ENCODE peak calls at places on chromosomes 6 and 20, in four cellular contexts. One of them, this sample, is unnamed.

GRCh38 chr6:1654095-1654494 is 44.4 kb downstream of the FOXC1 start:
- DNase-seq in K562: no peak
- DNase-seq in GM12878: no peak
- DNase-seq in HepG2: no peak
- DNase-seq in this sample: no peak

GRCh38 chr6:42831237-42831636 is 48.2 kb upstream of the RPL7L1 start:
- DNase-seq in K562: no peak
- DNase-seq in HepG2: no peak
- DNase-seq in GM12878: no peak
- DNase-seq in this sample: no peak

GRCh38 chr6:123616016-123616415 is 20.7 kb downstream of the TRDN start:
- DNase-seq in K562: no peak
- DNase-seq in GM12878: no peak
- DNase-seq in HepG2: no peak
- DNase-seq in this sample: no peak

GRCh38 chr6:30463651-30464618 is 25.4 kb upstream of the HLA-E start:
- DNase-seq in GM12878: peak
- DNase-seq in K562: no peak
- DNase-seq in HepG2: peak
- DNase-seq in this sample: no peak

GRCh38 chr20:32894711-32895355 is 36.1 kb downstream of the EFCAB8 start:
- DNase-seq in GM12878: no peak
- DNase-seq in K562: no peak
- DNase-seq in HepG2: no peak
- DNase-seq in this sample: no peak

GRCh38 chr6:150267686-150268561 is 100.9 kb upstream of the IYD start:
- DNase-seq in K562: peak
- DNase-seq in HepG2: no peak
- DNase-seq in GM12878: no peak
- DNase-seq in this sample: no peak

GRCh38 chr6:142507065-142507464 is 205.3 kb downstream of the ADGRG6 start:
- DNase-seq in GM12878: no peak
- DNase-seq in HepG2: no peak
- DNase-seq in K562: no peak
- DNase-seq in this sample: no peak

GRCh38 chr20:4119854-4120209 is 104.5 kb upstream of the RNF24 start:
- DNase-seq in HepG2: no peak
- DNase-seq in GM12878: no peak
- DNase-seq in K562: no peak
- DNase-seq in this sample: no peak

GRCh38 chr6:111722220-111722731 is 116.6 kb upstream of the TRAF3IP2 start:
- DNase-seq in HepG2: no peak
- DNase-seq in K562: no peak
- DNase-seq in GM12878: no peak
- DNase-seq in this sample: no peak

GRCh38 chr20:4086771-4087677 is 71.7 kb upstream of the RNF24 start:
- DNase-seq in GM12878: no peak
- DNase-seq in HepG2: no peak
- DNase-seq in K562: no peak
- DNase-seq in this sample: no peak

GRCh38 chr20:25579081-25579770 is 6.1 kb downstream of the NINL start:
- DNase-seq in GM12878: no peak
- DNase-seq in K562: no peak
- DNase-seq in HepG2: peak
- DNase-seq in this sample: no peak

GRCh38 chr6:129029778-129030177 is 146.8 kb downstream of the LAMA2 start:
- DNase-seq in HepG2: no peak
- DNase-seq in GM12878: no peak
- DNase-seq in K562: no peak
- DNase-seq in this sample: no peak

GRCh38 chr6:125248136-125248535 is 53.6 kb downstream of the HDDC2 start:
- DNase-seq in GM12878: no peak
- DNase-seq in HepG2: no peak
- DNase-seq in K562: no peak
- DNase-seq in this sample: no peak

GRCh38 chr20:29079769-29080690 is 2177.4 kb upstream of the DEFB115 start:
- DNase-seq in HepG2: peak
- DNase-seq in GM12878: no peak
- DNase-seq in K562: peak
- DNase-seq in this sample: no peak

GRCh38 chr6:35190306-35190705 is 23.4 kb upstream of the SCUBE3 start:
- DNase-seq in HepG2: no peak
- DNase-seq in K562: no peak
- DNase-seq in GM12878: no peak
- DNase-seq in this sample: no peak

GRCh38 chr20:15760217-15760567 is 813.1 kb downstream of the KIF16B start:
- DNase-seq in HepG2: no peak
- DNase-seq in K562: no peak
- DNase-seq in GM12878: no peak
- DNase-seq in this sample: no peak

GRCh38 chr20:33273117-33273851 is 9.7 kb upstream of the BPIFB1 start:
- DNase-seq in HepG2: no peak
- DNase-seq in GM12878: no peak
- DNase-seq in K562: no peak
- DNase-seq in this sample: no peak

DNA sequence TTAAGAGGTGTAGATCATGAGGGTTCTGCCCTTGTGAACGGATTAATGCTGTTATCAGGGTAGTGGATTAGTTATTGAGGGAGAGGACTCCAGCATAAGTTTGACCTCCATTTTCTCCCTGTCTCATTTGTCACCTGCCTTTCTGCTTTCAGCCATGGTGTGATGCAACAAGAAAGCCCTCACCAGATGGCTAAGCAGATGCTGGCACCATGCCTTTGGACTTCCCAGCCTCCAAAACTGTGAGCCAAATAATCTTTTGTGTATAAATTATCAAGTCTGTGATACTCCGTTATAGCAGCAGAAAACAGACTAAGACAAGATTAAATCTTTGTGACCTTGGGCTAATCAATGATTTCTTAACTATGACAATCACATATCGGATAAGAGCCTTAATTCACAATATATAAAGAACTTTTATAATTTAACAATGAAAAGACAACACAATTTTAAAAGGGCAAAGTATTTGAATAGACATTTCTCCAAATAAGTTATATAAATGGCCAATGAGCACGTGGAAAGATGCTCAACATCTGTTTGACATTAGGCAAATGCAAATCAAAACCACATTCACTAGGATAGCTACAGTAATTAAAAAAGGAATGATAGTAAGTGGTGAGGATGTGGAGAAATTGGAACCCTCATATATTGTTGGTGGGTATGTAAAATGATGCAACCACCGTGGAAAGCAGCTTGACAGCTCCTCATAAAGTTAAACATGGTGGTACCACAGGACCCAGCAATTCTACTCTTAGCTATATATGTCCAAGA is 45.3 kb upstream of the IFNGR1 start:
- DNase-seq in K562: no peak
- DNase-seq in GM12878: no peak
- DNase-seq in HepG2: no peak
- DNase-seq in this sample: no peak
- TF ChIP-seq TARDBP in K562: no peak
- TF ChIP-seq TARDBP in GM12878: no peak
- TF ChIP-seq TARDBP in HepG2: no peak
- TF ChIP-seq TARDBP in this sample: no peak

GRCh38 chr20:63331741-63332400 is 29.3 kb downstream of the CHRNA4 start:
- DNase-seq in GM12878: no peak
- DNase-seq in K562: no peak
- DNase-seq in HepG2: no peak
- DNase-seq in this sample: no peak
- TF ChIP-seq TARDBP in GM12878: no peak
- TF ChIP-seq TARDBP in K562: no peak
- TF ChIP-seq TARDBP in HepG2: no peak
- TF ChIP-seq TARDBP in this sample: no peak

GRCh38 chr6:108673153-108673552 is 112.4 kb downstream of the FOXO3 start:
- DNase-seq in GM12878: no peak
- DNase-seq in HepG2: no peak
- DNase-seq in K562: no peak
- DNase-seq in this sample: no peak
- TF ChIP-seq TARDBP in GM12878: no peak
- TF ChIP-seq TARDBP in HepG2: no peak
- TF ChIP-seq TARDBP in K562: no peak
- TF ChIP-seq TARDBP in this sample: no peak

DNA sequence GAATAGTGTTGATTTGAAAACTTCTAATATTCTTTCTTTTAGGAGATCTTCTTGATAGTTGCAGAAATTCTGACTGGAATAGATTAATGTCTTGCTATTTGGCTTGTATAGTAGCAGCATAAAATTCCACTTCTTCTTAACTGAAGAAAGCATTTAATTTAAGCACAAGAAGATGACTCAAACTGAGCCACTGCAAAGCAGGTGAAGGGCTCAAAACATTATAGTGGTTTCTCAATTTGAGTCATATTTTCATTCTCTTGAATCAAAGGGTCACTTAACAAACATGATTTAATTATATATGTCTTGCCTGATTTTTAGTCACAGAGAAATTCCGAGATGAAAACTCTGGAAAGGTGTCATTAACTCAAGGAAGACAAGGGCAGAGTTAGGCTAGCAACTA is 239.3 kb downstream of the ZNF217 start:
- DNase-seq in HepG2: no peak
- DNase-seq in K562: no peak
- DNase-seq in GM12878: no peak
- DNase-seq in this sample: no peak
- TF ChIP-seq TARDBP in HepG2: no peak
- TF ChIP-seq TARDBP in K562: no peak
- TF ChIP-seq TARDBP in GM12878: no peak
- TF ChIP-seq TARDBP in this sample: no peak

GRCh38 chr20:61271273-61272221 is 19.5 kb downstream of the CDH4 start:
- DNase-seq in K562: no peak
- DNase-seq in GM12878: no peak
- DNase-seq in HepG2: no peak
- DNase-seq in this sample: no peak
- TF ChIP-seq TARDBP in K562: no peak
- TF ChIP-seq TARDBP in GM12878: no peak
- TF ChIP-seq TARDBP in HepG2: no peak
- TF ChIP-seq TARDBP in this sample: no peak

GRCh38 chr20:37920679-37921322 is 17.9 kb downstream of the VSTM2L start:
- DNase-seq in GM12878: no peak
- DNase-seq in K562: no peak
- DNase-seq in HepG2: no peak
- DNase-seq in this sample: no peak
- TF ChIP-seq TARDBP in GM12878: no peak
- TF ChIP-seq TARDBP in K562: no peak
- TF ChIP-seq TARDBP in HepG2: no peak
- TF ChIP-seq TARDBP in this sample: no peak

DNA sequence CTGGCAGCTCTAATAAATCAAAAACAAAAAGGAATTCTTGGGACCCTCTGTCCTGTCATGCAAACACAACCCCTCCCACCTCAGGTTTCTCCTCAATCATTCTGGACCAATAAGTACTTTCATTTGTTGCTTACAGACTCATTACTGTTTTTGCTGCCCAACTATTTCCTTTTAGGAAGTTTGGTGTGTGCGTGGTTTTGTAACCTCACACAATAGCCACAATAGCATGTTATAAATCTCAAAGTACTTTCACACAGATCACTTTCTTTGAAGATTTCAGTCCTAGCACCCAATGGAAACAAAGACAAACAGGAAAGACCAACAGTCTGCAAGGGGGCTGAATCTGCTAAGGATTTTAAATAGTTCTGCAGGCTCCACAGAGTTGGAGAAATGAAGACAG is 4.4 kb downstream of the MRPL14 start:
- DNase-seq in GM12878: peak
- DNase-seq in HepG2: peak
- DNase-seq in K562: no peak
- DNase-seq in this sample: no peak
- TF ChIP-seq TARDBP in GM12878: no peak
- TF ChIP-seq TARDBP in HepG2: no peak
- TF ChIP-seq TARDBP in K562: no peak
- TF ChIP-seq TARDBP in this sample: no peak

GRCh38 chr6:80335061-80335660 is 228.7 kb downstream of the BCKDHB start:
- DNase-seq in HepG2: no peak
- DNase-seq in GM12878: no peak
- DNase-seq in K562: no peak
- DNase-seq in this sample: no peak

GRCh38 chr6:80333342-80333741 is 226.9 kb downstream of the BCKDHB start:
- DNase-seq in HepG2: no peak
- DNase-seq in GM12878: no peak
- DNase-seq in K562: no peak
- DNase-seq in this sample: no peak

GRCh38 chr6:80336906-80337305 is 230.4 kb downstream of the BCKDHB start:
- DNase-seq in GM12878: no peak
- DNase-seq in HepG2: no peak
- DNase-seq in K562: no peak
- DNase-seq in this sample: no peak

GRCh38 chr6:80341330-80341729 is 234.9 kb downstream of the BCKDHB start:
- DNase-seq in K562: no peak
- DNase-seq in HepG2: no peak
- DNase-seq in GM12878: no peak
- DNase-seq in this sample: no peak

GRCh38 chr6:80338201-80338836 is 231.8 kb downstream of the BCKDHB start:
- DNase-seq in HepG2: peak
- DNase-seq in K562: peak
- DNase-seq in GM12878: no peak
- DNase-seq in this sample: peak
- TF ChIP-seq TARDBP in HepG2: no peak
- TF ChIP-seq TARDBP in K562: no peak
- TF ChIP-seq TARDBP in GM12878: no peak
- TF ChIP-seq TARDBP in this sample: no peak

DNA sequence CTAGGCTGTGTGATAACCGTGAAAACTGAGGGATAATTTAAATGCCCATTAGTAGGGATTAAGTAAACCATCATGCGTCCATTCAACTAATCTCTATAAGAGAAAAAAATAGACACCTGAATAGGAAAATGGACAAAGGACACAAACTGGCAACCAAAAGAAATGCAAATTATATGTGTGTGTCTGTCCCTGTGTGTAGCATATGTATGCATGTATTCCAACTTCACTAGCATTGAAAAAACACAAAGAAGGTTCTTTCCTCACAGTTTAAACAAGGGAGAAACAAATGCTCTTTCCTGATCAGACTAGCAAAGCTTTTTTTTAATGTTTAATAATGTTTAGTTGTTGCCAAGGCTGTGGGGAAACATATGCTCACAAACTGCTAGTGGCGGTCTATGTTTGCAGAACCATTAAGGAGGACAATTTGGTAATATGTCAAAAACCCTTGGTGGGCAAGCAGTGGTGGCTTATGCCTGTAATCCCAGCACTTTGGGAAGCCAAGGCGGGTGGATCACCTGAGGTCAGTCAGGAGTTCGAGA is 22.4 kb downstream of the SMLR1 start:
- DNase-seq in GM12878: no peak
- DNase-seq in HepG2: no peak
- DNase-seq in K562: no peak
- DNase-seq in this sample: no peak
- TF ChIP-seq TARDBP in GM12878: no peak
- TF ChIP-seq TARDBP in HepG2: no peak
- TF ChIP-seq TARDBP in K562: no peak
- TF ChIP-seq TARDBP in this sample: no peak

DNA sequence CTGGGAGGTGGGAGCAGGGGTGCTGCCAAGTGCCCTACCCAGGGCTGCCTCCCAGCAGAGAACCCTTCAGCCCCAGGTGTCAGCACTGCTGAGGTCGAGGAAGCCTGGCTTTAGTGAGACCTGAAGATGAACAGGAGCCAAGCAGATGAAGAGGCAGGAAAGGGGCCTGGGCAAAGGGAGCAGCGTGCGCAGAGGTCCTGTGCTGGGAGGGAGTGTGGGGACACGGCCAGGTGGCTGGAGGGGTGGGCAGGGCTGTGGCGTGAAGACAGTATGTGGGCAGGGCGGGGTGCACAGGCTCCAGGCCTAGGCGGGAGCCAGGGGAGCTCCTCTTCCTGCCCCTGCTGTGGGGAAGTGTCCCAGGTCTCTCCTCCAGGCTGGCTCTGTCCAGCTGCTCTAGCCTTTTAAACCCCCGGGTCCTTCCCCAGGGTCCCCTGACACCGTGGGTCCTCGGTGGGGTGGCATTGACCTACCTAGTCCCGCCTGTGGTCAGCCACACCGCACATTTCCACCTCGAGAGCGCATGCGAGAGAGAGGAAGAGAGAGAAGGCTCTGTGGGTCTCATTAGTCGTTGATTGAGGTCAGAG is 68.6 kb downstream of the CDH4 start:
- DNase-seq in HepG2: no peak
- DNase-seq in K562: no peak
- DNase-seq in GM12878: no peak
- DNase-seq in this sample: no peak
- TF ChIP-seq TARDBP in HepG2: no peak
- TF ChIP-seq TARDBP in K562: no peak
- TF ChIP-seq TARDBP in GM12878: no peak
- TF ChIP-seq TARDBP in this sample: no peak